ENCODE peak calls at places on chromosome 1, in six cellular contexts. V is AG04449; Q is NCI-H187 treated with DMSO at 0.1 percent for 48 hours; L is activated CD4-positive, CD25-positive, alpha-beta regulatory T cell treated with anti-CD3 and anti-CD28 coated beads, Interleukin-2, amount 50 U/mL, for 72 hours; T is cardiac muscle cell; S is endothelial cell. N is an unnamed sample.

GRCh38 chr1:228766788-228767187 is 31.5 kb downstream of the RHOU start:
- DNase-seq in V (no peak), Q (no peak), L (no peak), T (no peak), S (no peak), N (no peak)

GRCh38 chr1:171258943-171259342 is 10.6 kb downstream of the FMO1 start:
- DNase-seq in V (no peak), Q (no peak), L (no peak), T (no peak), S (no peak), N (no peak)

GRCh38 chr1:151574575-151575529 is 34.7 kb downstream of the TUFT1 start:
- DNase-seq in V (no peak), Q (no peak), L (no peak), T (peak; percentile 84), S (no peak), N (no peak)

GRCh38 chr1:177183801-177184200 is 13.0 kb downstream of the BRINP2 start:
- DNase-seq in V (no peak), Q (no peak), L (no peak), T (no peak), S (no peak), N (no peak)

GRCh38 chr1:228900993-228901392 is 165.7 kb downstream of the RHOU start:
- DNase-seq in V (no peak), Q (no peak), L (no peak), T (no peak), S (no peak), N (no peak)

GRCh38 chr1:46003315-46003714 is 129.1 kb downstream of the PIK3R3 start:
- DNase-seq in V (no peak), Q (no peak), L (no peak), T (no peak), S (no peak), N (no peak)

GRCh38 chr1:18385239-18385790 is 95.4 kb upstream of the KLHDC7A start:
- DNase-seq in V (no peak), Q (no peak), L (no peak), T (peak; percentile 58), S (peak; percentile 13), N (no peak)

GRCh38 chr1:76109901-76110560 is 35.5 kb downstream of the ST6GALNAC3 start:
- DNase-seq in V (no peak), Q (no peak), L (no peak), T (no peak), S (no peak), N (no peak)

GRCh38 chr1:212311836-212312497 is 26.8 kb downstream of the PPP2R5A start:
- DNase-seq in V (no peak), Q (no peak), L (no peak), T (no peak), S (no peak), N (no peak)

GRCh38 chr1:245094954-245095353 is 59.8 kb upstream of the KIF26B start:
- DNase-seq in V (no peak), Q (no peak), L (no peak), T (no peak), S (no peak), N (no peak)

GRCh38 chr1:171787686-171788480 is 6.4 kb downstream of the METTL13 start:
- DNase-seq in V (no peak), Q (no peak), L (no peak), T (no peak), S (no peak), N (no peak)

GRCh38 chr1:50271968-50272578 is 151.2 kb downstream of the DMRTA2 start:
- DNase-seq in V (no peak), Q (no peak), L (no peak), T (peak; percentile 10), S (peak; percentile 73), N (peak; percentile 65)